ENCODE peak calls at places on chromosomes 5 and 9, in ten cellular contexts. I, N, T, Y, B, D, A, W, R and L are unnamed samples.

GRCh38 chr9:38154501-38155421 is 85.7 kb upstream of the SHB start:
- DNase-seq in I (no peak), N (no peak), T (no peak), Y (no peak), B (no peak), D (no peak), A (peak; percentile 46), W (no peak), R (no peak), L (no peak)

GRCh38 chr9:136694163-136694864 is 7.1 kb upstream of the AGPAT2 start:
- DNase-seq in I (no peak), N (peak; percentile 65), T (no peak), Y (peak; percentile 80), B (peak; percentile 43), D (peak; percentile 39), A (no peak), W (no peak), R (no peak), L (no peak)

GRCh38 chr9:129885018-129885669 is 49.9 kb downstream of the USP20 start:
- DNase-seq in I (peak; percentile 92), N (peak; percentile 73), T (no peak), Y (peak; percentile 72), B (no peak), D (peak; percentile 48), A (peak; percentile 81), W (peak; percentile 20), R (no peak), L (no peak)

GRCh38 chr9:116394753-116395408 is 241.3 kb downstream of the PAPPA start:
- DNase-seq in I (no peak), N (no peak), T (no peak), Y (no peak), B (no peak), D (no peak), A (no peak), W (no peak), R (no peak), L (no peak)

GRCh38 chr5:58317009-58317408 is 142.9 kb downstream of the PLK2 start:
- DNase-seq in I (no peak), N (no peak), T (no peak), Y (no peak), B (no peak), D (no peak), A (no peak), W (no peak), R (no peak), L (no peak)

GRCh38 chr9:21779397-21779796 is 23.0 kb upstream of the MTAP start:
- DNase-seq in I (no peak), N (no peak), T (no peak), Y (no peak), B (no peak), D (no peak), A (no peak), W (no peak), R (no peak), L (no peak)

GRCh38 chr9:82554381-82554780 is 508.6 kb downstream of the RASEF start:
- DNase-seq in I (no peak), N (no peak), T (no peak), Y (no peak), B (no peak), D (no peak), A (no peak), W (no peak), R (no peak), L (no peak)

GRCh38 chr9:93587284-93587650 is 10.9 kb downstream of the PHF2 start:
- DNase-seq in I (no peak), N (peak; percentile 8), T (no peak), Y (no peak), B (no peak), D (peak; percentile 7), A (no peak), W (no peak), R (no peak), L (no peak)

GRCh38 chr5:180090769-180091546 is 19.4 kb upstream of the RNF130 start:
- DNase-seq in I (no peak), N (peak; percentile 48), T (no peak), Y (peak; percentile 41), B (peak; percentile 64), D (no peak), A (no peak), W (no peak), R (no peak), L (no peak)

GRCh38 chr9:137150485-137151060 is 11.6 kb downstream of the GRIN1 start:
- DNase-seq in I (no peak), N (no peak), T (no peak), Y (peak; percentile 71), B (peak; percentile 81), D (no peak), A (no peak), W (no peak), R (no peak), L (no peak)

DNA sequence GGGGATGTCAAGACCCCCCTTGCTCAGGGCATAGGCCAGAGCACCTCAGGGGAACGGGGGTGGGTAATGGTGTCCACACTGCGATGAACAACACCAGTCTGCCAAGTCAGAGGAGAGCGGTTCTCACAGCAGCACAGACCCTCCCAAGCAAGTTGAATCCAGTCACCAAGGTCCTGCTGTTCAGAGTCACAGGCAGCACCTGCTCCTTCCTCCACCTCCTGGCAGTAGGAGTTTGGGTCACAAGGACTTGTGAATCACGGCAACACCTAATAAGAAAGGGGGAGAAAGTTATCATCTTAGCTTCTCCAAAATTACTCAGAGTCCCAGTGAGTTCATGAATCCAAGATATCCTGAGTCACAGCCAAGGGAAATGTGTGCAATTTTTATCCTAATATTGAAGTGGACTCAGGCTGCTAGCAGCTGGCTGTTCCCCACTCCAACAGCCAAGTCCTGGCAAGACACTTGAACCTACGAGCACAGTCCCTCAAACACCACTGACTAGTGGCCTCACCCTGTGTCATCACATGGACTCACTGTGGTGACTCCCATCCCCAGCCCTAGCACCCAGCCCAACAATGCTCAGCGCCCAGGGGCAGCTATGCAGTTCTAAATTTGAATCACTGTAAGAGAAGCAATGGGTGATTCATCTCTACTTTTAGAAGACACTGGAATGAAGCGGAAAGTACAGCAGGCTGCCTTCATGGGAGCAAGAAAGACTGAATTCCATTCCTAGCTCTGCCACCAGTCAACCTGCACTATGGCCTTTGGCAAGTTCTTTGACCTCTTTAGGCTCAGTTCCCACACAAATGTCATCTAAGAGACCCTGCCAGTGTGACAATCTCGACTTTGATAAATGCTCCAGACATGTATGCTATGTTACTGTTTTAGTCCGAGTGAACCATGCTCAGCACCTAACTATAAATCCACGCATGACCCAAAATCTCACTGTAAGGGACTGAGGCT is 113.7 kb downstream of the KLHL3 start:
- DNase-seq in I (no peak), N (peak; percentile 70), T (no peak), Y (no peak), B (no peak), D (no peak), A (peak; percentile 46), W (no peak), R (no peak), L (no peak)
- H3K4me3 ChIP-seq in I (no peak overlapping the region), N (no peak overlapping the region), T (no peak overlapping the region), Y (no peak overlapping the region), B (no peak overlapping the region), D (no peak overlapping the region), A (no peak overlapping the region), W (no peak overlapping the region), R (no peak overlapping the region), L (no peak overlapping the region)

DNA sequence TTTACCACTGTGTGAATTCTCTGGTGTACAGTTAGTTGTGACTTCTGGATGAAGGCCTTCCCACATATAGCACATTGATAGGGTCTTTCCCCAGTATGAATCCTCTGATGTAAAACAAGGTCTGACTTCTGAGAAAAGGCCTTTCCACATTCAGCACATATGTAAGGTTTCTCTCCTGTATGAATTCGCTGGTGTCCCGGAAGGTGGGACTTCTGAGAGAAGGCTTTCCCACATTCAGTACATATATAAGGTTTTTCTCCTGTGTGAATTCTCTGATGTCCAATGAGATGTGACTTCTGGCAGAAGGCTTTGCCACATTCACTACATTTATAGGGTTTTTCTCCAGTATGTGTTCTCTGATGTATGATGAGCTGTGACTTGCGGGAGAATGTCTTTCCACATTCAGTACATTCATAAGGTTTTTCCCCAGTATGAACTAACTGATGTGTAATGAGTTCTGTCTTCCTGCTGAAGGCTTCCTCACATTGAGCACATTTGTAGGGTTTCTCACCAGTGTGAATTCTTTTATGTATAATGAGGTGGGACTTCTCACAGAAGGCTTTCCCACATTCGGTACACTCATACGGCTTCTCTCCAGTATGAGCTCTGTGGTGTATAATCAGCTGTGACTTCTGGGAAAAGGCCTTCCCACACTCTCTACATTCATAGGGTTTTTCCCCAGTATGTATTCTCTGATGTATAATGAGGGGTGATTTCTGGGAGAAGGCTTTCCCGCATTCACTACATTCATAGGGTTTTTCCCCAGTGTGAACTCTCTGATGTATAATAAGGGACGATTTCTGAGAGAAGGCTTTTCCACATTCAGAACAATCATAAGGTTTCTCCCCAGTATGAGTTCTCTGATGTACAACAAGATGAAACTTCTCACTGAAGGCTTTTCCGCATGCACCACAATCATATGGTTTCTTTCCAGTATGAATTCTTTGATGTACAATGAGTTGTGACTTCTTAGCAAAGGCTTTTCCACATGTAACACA is 9.1 kb downstream of the ZNF300 start:
- DNase-seq in I (no peak), N (no peak), T (no peak), Y (no peak), B (no peak), D (no peak), A (no peak), W (no peak), R (no peak), L (no peak)
- H3K9me3 ChIP-seq in I (peaks cover 100% of the 10 kb centered on the region), N (no peaks in the 10 kb centered on the region), T (peaks cover 70% of the 10 kb centered on the region), Y (peaks cover 97% of the 10 kb centered on the region), B (peaks cover 20% of the 10 kb centered on the region), D (no peaks in the 10 kb centered on the region), A (peaks cover 72% of the 10 kb centered on the region), W (peaks cover 16% of the 10 kb centered on the region), R (peaks cover 84% of the 10 kb centered on the region), L (peaks cover 21% of the 10 kb centered on the region)

GRCh38 chr9:112032009-112032408 is 135.4 kb downstream of the UGCG start:
- DNase-seq in I (no peak), N (no peak), T (no peak), Y (no peak), B (no peak), D (no peak), A (no peak), W (peak; percentile 97), R (no peak), L (no peak)
- TF ChIP-seq POLR2A in I (no peak), N (no peak), T (no peak), Y (no peak), B (no peak), D (no peak), A (no peak), W (peak; percentile 62), R (no peak), L (no peak)

GRCh38 chr9:113535756-113536155 is 72.2 kb downstream of the RGS3 start:
- DNase-seq in I (peak; percentile 74), N (no peak), T (no peak), Y (no peak), B (no peak), D (no peak), A (peak; percentile 45), W (no peak), R (no peak), L (no peak)

GRCh38 chr9:113538131-113538530 is 74.6 kb downstream of the RGS3 start:
- DNase-seq in I (peak; percentile 53), N (no peak), T (no peak), Y (no peak), B (no peak), D (no peak), A (peak; percentile 52), W (no peak), R (no peak), L (no peak)

GRCh38 chr9:113536483-113537226 is 73.1 kb downstream of the RGS3 start:
- DNase-seq in I (peak; percentile 88), N (no peak), T (no peak), Y (no peak), B (no peak), D (no peak), A (peak; percentile 81), W (no peak), R (no peak), L (no peak)

GRCh38 chr9:113537227-113537810 is 73.8 kb downstream of the RGS3 start:
- DNase-seq in I (peak; percentile 45), N (no peak), T (no peak), Y (no peak), B (no peak), D (no peak), A (peak; percentile 49), W (no peak), R (no peak), L (no peak)

GRCh38 chr9:113536166-113536482 is 72.6 kb downstream of the RGS3 start:
- DNase-seq in I (no peak), N (peak; percentile 91), T (no peak), Y (no peak), B (no peak), D (peak; percentile 50), A (no peak), W (no peak), R (no peak), L (no peak)
- H3K4me3 ChIP-seq in I (no peak overlapping the region), N (no peak overlapping the region), T (no peak overlapping the region), Y (no peak overlapping the region), B (no peak overlapping the region), D (no peak overlapping the region), A (no peak overlapping the region), W (no peak overlapping the region), R (no peak overlapping the region), L (no peak overlapping the region)